ENCODE peak calls at places on chromosome 5, in five cellular contexts. One of them, this sample, is unnamed.

GRCh38 chr5:154010660-154011059 is 28.1 kb downstream of the FAM114A2 start:
- DNase-seq in keratinocyte: no peak
- DNase-seq in SK-N-SH: no peak
- DNase-seq in fibroblast of lung: no peak
- DNase-seq in astrocyte: no peak
- DNase-seq in this sample: no peak

GRCh38 chr5:174084691-174085154 is 39.2 kb downstream of the NSG2 start:
- DNase-seq in keratinocyte: no peak
- DNase-seq in SK-N-SH: peak; percentile 73
- DNase-seq in fibroblast of lung: no peak
- DNase-seq in astrocyte: peak; percentile 13
- DNase-seq in this sample: peak; percentile 84

GRCh38 chr5:103612545-103612944 is 50.0 kb upstream of the NUDT12 start:
- DNase-seq in keratinocyte: no peak
- DNase-seq in SK-N-SH: no peak
- DNase-seq in fibroblast of lung: no peak
- DNase-seq in astrocyte: no peak
- DNase-seq in this sample: no peak

GRCh38 chr5:138000102-138000723 is 32.7 kb downstream of the FAM13B start:
- DNase-seq in keratinocyte: no peak
- DNase-seq in SK-N-SH: no peak
- DNase-seq in fibroblast of lung: peak; percentile 64
- DNase-seq in astrocyte: peak; percentile 59
- DNase-seq in this sample: no peak

GRCh38 chr5:173325091-173325698 is 3.0 kb downstream of the STC2 start:
- DNase-seq in keratinocyte: no peak
- DNase-seq in SK-N-SH: no peak
- DNase-seq in fibroblast of lung: no peak
- DNase-seq in astrocyte: no peak
- DNase-seq in this sample: no peak

GRCh38 chr5:31895199-31895598 is 256.3 kb downstream of the PDZD2 start:
- DNase-seq in keratinocyte: no peak
- DNase-seq in SK-N-SH: no peak
- DNase-seq in fibroblast of lung: no peak
- DNase-seq in astrocyte: no peak
- DNase-seq in this sample: no peak

GRCh38 chr5:95284512-95285405 is at the start of gene MCTP1:
- DNase-seq in keratinocyte: no peak
- DNase-seq in SK-N-SH: peak; percentile 60
- DNase-seq in fibroblast of lung: no peak
- DNase-seq in astrocyte: peak; percentile 1
- DNase-seq in this sample: no peak

GRCh38 chr5:77945874-77946273 is 169.7 kb upstream of the TBCA start:
- DNase-seq in keratinocyte: no peak
- DNase-seq in SK-N-SH: no peak
- DNase-seq in fibroblast of lung: no peak
- DNase-seq in astrocyte: no peak
- DNase-seq in this sample: no peak

GRCh38 chr5:134403951-134404350 is 7.7 kb downstream of the CDKN2AIPNL start:
- DNase-seq in keratinocyte: peak; percentile 41
- DNase-seq in SK-N-SH: no peak
- DNase-seq in fibroblast of lung: no peak
- DNase-seq in astrocyte: no peak
- DNase-seq in this sample: no peak

GRCh38 chr5:167912944-167913343 is 378.5 kb upstream of the WWC1 start:
- DNase-seq in keratinocyte: peak; percentile 13
- DNase-seq in SK-N-SH: no peak
- DNase-seq in fibroblast of lung: peak; percentile 10
- DNase-seq in astrocyte: peak; percentile 48
- DNase-seq in this sample: no peak

GRCh38 chr5:148729182-148729581 is 74.9 kb upstream of the HTR4 start:
- DNase-seq in keratinocyte: no peak
- DNase-seq in SK-N-SH: peak; percentile 12
- DNase-seq in fibroblast of lung: no peak
- DNase-seq in astrocyte: no peak
- DNase-seq in this sample: no peak

GRCh38 chr5:62064993-62065392 is 241.0 kb upstream of the KIF2A start:
- DNase-seq in keratinocyte: no peak
- DNase-seq in SK-N-SH: no peak
- DNase-seq in fibroblast of lung: no peak
- DNase-seq in astrocyte: no peak
- DNase-seq in this sample: no peak

GRCh38 chr5:66796306-66797292 is 200.4 kb downstream of the MAST4 start:
- DNase-seq in keratinocyte: no peak
- DNase-seq in SK-N-SH: peak; percentile 16
- DNase-seq in fibroblast of lung: peak; percentile 11
- DNase-seq in astrocyte: no peak
- DNase-seq in this sample: no peak

GRCh38 chr5:159849437-159850191 is 66.7 kb upstream of the ADRA1B start:
- DNase-seq in keratinocyte: no peak
- DNase-seq in SK-N-SH: no peak
- DNase-seq in fibroblast of lung: peak; percentile 70
- DNase-seq in astrocyte: peak; percentile 89
- DNase-seq in this sample: no peak

GRCh38 chr5:83475540-83476469 is 4.3 kb downstream of the VCAN start:
- DNase-seq in keratinocyte: no peak
- DNase-seq in SK-N-SH: no peak
- DNase-seq in fibroblast of lung: peak; percentile 92
- DNase-seq in astrocyte: peak; percentile 96
- DNase-seq in this sample: no peak

GRCh38 chr5:120604898-120605297 is 140.8 kb downstream of the PRR16 start:
- DNase-seq in keratinocyte: peak; percentile 32
- DNase-seq in SK-N-SH: no peak
- DNase-seq in fibroblast of lung: peak; percentile 80
- DNase-seq in astrocyte: peak; percentile 98
- DNase-seq in this sample: no peak

GRCh38 chr5:139492700-139493192 is 10.2 kb upstream of the STING1 start:
- DNase-seq in keratinocyte: no peak
- DNase-seq in SK-N-SH: no peak
- DNase-seq in fibroblast of lung: no peak
- DNase-seq in astrocyte: peak; percentile 57
- DNase-seq in this sample: no peak

GRCh38 chr5:74196233-74196632 is 444.3 kb downstream of the ENC1 start:
- DNase-seq in keratinocyte: no peak
- DNase-seq in SK-N-SH: no peak
- DNase-seq in fibroblast of lung: no peak
- DNase-seq in astrocyte: no peak
- DNase-seq in this sample: no peak

GRCh38 chr5:143147918-143148317 is 255.6 kb downstream of the NR3C1 start:
- DNase-seq in keratinocyte: no peak
- DNase-seq in SK-N-SH: no peak
- DNase-seq in fibroblast of lung: peak; percentile 79
- DNase-seq in astrocyte: peak; percentile 61
- DNase-seq in this sample: no peak

GRCh38 chr5:173512637-173513435 is 103.6 kb downstream of the BOD1 start:
- DNase-seq in keratinocyte: no peak
- DNase-seq in SK-N-SH: no peak
- DNase-seq in fibroblast of lung: no peak
- DNase-seq in astrocyte: no peak
- DNase-seq in this sample: no peak

GRCh38 chr5:154214236-154215106 is 23.9 kb downstream of the GALNT10 start:
- DNase-seq in keratinocyte: no peak
- DNase-seq in SK-N-SH: no peak
- DNase-seq in fibroblast of lung: peak; percentile 57
- DNase-seq in astrocyte: peak; percentile 86
- DNase-seq in this sample: no peak

GRCh38 chr5:164332349-164333196 is 827.2 kb downstream of the MAT2B start:
- DNase-seq in keratinocyte: no peak
- DNase-seq in SK-N-SH: no peak
- DNase-seq in fibroblast of lung: no peak
- DNase-seq in astrocyte: no peak
- DNase-seq in this sample: no peak

GRCh38 chr5:146340260-146341081 is 1.8 kb downstream of the POU4F3 start:
- DNase-seq in keratinocyte: peak; percentile 1
- DNase-seq in SK-N-SH: no peak
- DNase-seq in fibroblast of lung: peak; percentile 75
- DNase-seq in astrocyte: peak; percentile 55
- DNase-seq in this sample: peak; percentile 4

GRCh38 chr5:174386846-174387245 is 337.5 kb upstream of the MSX2 start:
- DNase-seq in keratinocyte: no peak
- DNase-seq in SK-N-SH: no peak
- DNase-seq in fibroblast of lung: no peak
- DNase-seq in astrocyte: no peak
- DNase-seq in this sample: no peak

GRCh38 chr5:130965342-130965741 is 199.7 kb downstream of the HINT1 start:
- DNase-seq in keratinocyte: no peak
- DNase-seq in SK-N-SH: no peak
- DNase-seq in fibroblast of lung: no peak
- DNase-seq in astrocyte: no peak
- DNase-seq in this sample: no peak

GRCh38 chr5:72224946-72225427 is 95.1 kb downstream of the MRPS27 start:
- DNase-seq in keratinocyte: no peak
- DNase-seq in SK-N-SH: no peak
- DNase-seq in fibroblast of lung: no peak
- DNase-seq in astrocyte: peak; percentile 73
- DNase-seq in this sample: no peak

GRCh38 chr5:43840424-43841232 is 237.6 kb downstream of the NNT start:
- DNase-seq in keratinocyte: no peak
- DNase-seq in SK-N-SH: no peak
- DNase-seq in fibroblast of lung: peak; percentile 92
- DNase-seq in astrocyte: no peak
- DNase-seq in this sample: no peak

GRCh38 chr5:32450952-32451351 is 6.4 kb upstream of the ZFR start:
- DNase-seq in keratinocyte: no peak
- DNase-seq in SK-N-SH: no peak
- DNase-seq in fibroblast of lung: no peak
- DNase-seq in astrocyte: no peak
- DNase-seq in this sample: no peak

GRCh38 chr5:171093598-171093997 is 215.4 kb upstream of the TLX3 start:
- DNase-seq in keratinocyte: no peak
- DNase-seq in SK-N-SH: peak; percentile 78
- DNase-seq in fibroblast of lung: no peak
- DNase-seq in astrocyte: no peak
- DNase-seq in this sample: no peak

GRCh38 chr5:69492391-69493234 is at the start of gene OCLN:
- DNase-seq in keratinocyte: no peak
- DNase-seq in SK-N-SH: peak; percentile 85
- DNase-seq in fibroblast of lung: no peak
- DNase-seq in astrocyte: no peak
- DNase-seq in this sample: no peak

GRCh38 chr5:141777711-141778110 is 95.7 kb upstream of the ARAP3 start:
- DNase-seq in keratinocyte: no peak
- DNase-seq in SK-N-SH: no peak
- DNase-seq in fibroblast of lung: no peak
- DNase-seq in astrocyte: no peak
- DNase-seq in this sample: no peak

GRCh38 chr5:141779642-141780041 is 97.6 kb upstream of the ARAP3 start:
- DNase-seq in keratinocyte: no peak
- DNase-seq in SK-N-SH: no peak
- DNase-seq in fibroblast of lung: peak; percentile 26
- DNase-seq in astrocyte: peak; percentile 75
- DNase-seq in this sample: no peak

GRCh38 chr5:141777130-141777529 is 95.1 kb upstream of the ARAP3 start:
- DNase-seq in keratinocyte: no peak
- DNase-seq in SK-N-SH: no peak
- DNase-seq in fibroblast of lung: no peak
- DNase-seq in astrocyte: no peak
- DNase-seq in this sample: no peak

GRCh38 chr5:141778683-141779082 is 96.7 kb upstream of the ARAP3 start:
- DNase-seq in keratinocyte: no peak
- DNase-seq in SK-N-SH: no peak
- DNase-seq in fibroblast of lung: no peak
- DNase-seq in astrocyte: no peak
- DNase-seq in this sample: no peak

DNA sequence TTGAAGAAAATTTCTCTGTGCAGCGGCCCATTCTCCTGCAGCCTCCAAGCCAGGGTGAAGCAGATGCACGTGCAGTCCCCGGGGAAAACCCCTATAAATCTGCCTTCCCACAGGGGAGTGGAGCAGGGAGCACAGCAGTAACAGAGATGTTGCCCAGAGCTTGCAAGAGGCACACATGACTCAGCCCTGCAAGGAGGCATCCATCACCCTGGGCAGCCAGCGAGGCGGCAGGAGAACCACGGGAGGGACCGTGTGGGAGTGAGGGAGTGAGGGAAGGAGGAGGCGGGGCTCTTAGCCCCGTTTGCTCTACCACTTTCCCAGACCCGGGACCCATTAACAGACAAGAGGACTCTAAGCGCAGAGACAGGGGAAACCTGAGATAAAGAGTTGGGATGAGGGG is 96.2 kb upstream of the ARAP3 start:
- DNase-seq in keratinocyte: no peak
- DNase-seq in SK-N-SH: no peak
- DNase-seq in fibroblast of lung: peak; percentile 86
- DNase-seq in astrocyte: peak; percentile 85
- DNase-seq in this sample: peak; percentile 8
- H3K4me2 ChIP-seq in keratinocyte: no peak overlapping the region
- H3K4me2 ChIP-seq in SK-N-SH: no peak overlapping the region
- H3K4me2 ChIP-seq in fibroblast of lung: no peak overlapping the region
- H3K4me2 ChIP-seq in astrocyte: peak overlapping the region; percentile 13
- H3K4me2 ChIP-seq in this sample: no peak overlapping the region

DNA sequence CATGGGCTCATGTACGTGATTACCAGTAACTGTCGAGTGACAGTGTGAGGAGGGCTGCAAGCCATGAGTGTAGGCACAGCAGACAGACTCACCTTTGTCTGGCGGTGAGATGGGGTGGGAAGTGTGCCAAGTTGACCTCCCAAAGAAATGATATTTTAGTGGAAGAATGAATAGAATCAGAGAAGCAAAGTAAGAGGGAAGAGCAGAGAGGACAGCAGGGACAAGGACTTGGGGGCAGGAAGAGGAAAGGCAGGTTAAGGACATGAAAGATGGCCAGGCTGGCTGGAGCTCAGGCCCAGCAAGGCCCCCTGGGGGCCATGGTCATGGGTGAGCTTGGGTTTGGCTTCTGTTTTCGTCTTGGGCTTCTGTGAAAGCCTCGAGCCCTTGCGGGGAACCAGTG is 20.2 kb downstream of the TGFBI start:
- DNase-seq in keratinocyte: no peak
- DNase-seq in SK-N-SH: no peak
- DNase-seq in fibroblast of lung: no peak
- DNase-seq in astrocyte: no peak
- DNase-seq in this sample: no peak
- H3K4me1 ChIP-seq in keratinocyte: peaks cover 13% of the 10 kb centered on the region
- H3K4me1 ChIP-seq in SK-N-SH: peaks cover 11% of the 10 kb centered on the region
- H3K4me1 ChIP-seq in fibroblast of lung: peaks cover 12% of the 10 kb centered on the region
- H3K4me1 ChIP-seq in astrocyte: peaks cover 45% of the 10 kb centered on the region
- H3K4me1 ChIP-seq in this sample: no peaks in the 10 kb centered on the region

GRCh38 chr5:12272389-12272788 is 368.1 kb upstream of the CTNND2 start:
- DNase-seq in keratinocyte: no peak
- DNase-seq in SK-N-SH: no peak
- DNase-seq in fibroblast of lung: no peak
- DNase-seq in astrocyte: no peak
- DNase-seq in this sample: no peak
- H3K9me3 ChIP-seq in keratinocyte: no peaks in the 10 kb centered on the region
- H3K9me3 ChIP-seq in SK-N-SH: no peaks in the 10 kb centered on the region
- H3K9me3 ChIP-seq in fibroblast of lung: no peaks in the 10 kb centered on the region
- H3K9me3 ChIP-seq in astrocyte: no peaks in the 10 kb centered on the region
- H3K9me3 ChIP-seq in this sample: no peaks in the 10 kb centered on the region

DNA sequence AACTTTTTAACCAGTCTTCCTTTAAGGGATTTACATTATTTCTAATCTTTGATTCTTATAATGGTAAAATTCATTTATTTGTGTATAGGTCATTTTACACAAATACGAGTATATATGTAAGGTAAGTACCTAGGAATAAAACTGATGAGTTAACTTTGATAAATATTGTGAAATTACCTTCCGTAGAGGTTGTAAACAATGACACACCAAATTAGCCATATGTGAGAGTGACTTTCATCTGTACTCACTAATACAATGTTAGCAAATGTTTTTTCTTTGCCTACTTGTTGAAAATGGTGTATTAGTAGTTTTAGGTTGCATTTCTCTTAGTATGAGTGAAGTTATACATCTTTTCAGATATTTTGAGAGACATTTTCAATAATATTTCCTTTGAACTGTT is 42.6 kb upstream of the TSLP start:
- DNase-seq in keratinocyte: no peak
- DNase-seq in SK-N-SH: no peak
- DNase-seq in fibroblast of lung: no peak
- DNase-seq in astrocyte: no peak
- DNase-seq in this sample: no peak
- H3K4me2 ChIP-seq in keratinocyte: no peak overlapping the region
- H3K4me2 ChIP-seq in SK-N-SH: no peak overlapping the region
- H3K4me2 ChIP-seq in fibroblast of lung: no peak overlapping the region
- H3K4me2 ChIP-seq in astrocyte: no peak overlapping the region
- H3K4me2 ChIP-seq in this sample: no peak overlapping the region

This sample was measured in OCI-LY7.